ENCODE peak calls at places on chromosome 13, in seven cellular contexts. Y is SK-N-SH, D is transverse colon, Q is stomach, T is GM23338, Z is HL-60, N is SK-N-MC. V is an unnamed sample.

GRCh38 chr13:40026174-40026585 is 370.7 kb downstream of the COG6 start:
- DNase-seq in N (no peak), T (no peak), D (no peak), Z (no peak), Y (no peak), Q (no peak), V (peak)

GRCh38 chr13:98508280-98509074 is 68.4 kb downstream of the STK24 start:
- DNase-seq in D (no peak), T (no peak), Y (no peak), Z (no peak), N (no peak), Q (no peak), V (no peak)

GRCh38 chr13:51357928-51358595 is 18.6 kb downstream of the SERPINE3 start:
- DNase-seq in N (no peak), Q (no peak), Y (no peak), Z (no peak), T (peak), D (no peak), V (no peak)

GRCh38 chr13:48159436-48160225 is 64.7 kb upstream of the MED4 start:
- DNase-seq in Y (no peak), D (no peak), T (no peak), Q (no peak), N (no peak), Z (no peak), V (no peak)

GRCh38 chr13:19864018-19864338 is 529 bp upstream of the ZMYM5 start:
- DNase-seq in N (no peak), Q (peak), Z (peak), D (peak), Y (peak), T (peak), V (peak)

GRCh38 chr13:44132710-44133109 is 240.9 kb upstream of the SERP2 start:
- DNase-seq in Y (no peak), N (no peak), Q (peak), D (peak), T (no peak), Z (no peak), V (no peak)

GRCh38 chr13:91045351-91046034 is 302.0 kb upstream of the MIR17HG start:
- DNase-seq in D (no peak), T (peak), Q (no peak), N (peak), Y (peak), Z (no peak), V (no peak)

GRCh38 chr13:109647046-109647445 is 139.3 kb downstream of the IRS2 start:
- DNase-seq in D (no peak), Y (no peak), Z (no peak), T (no peak), Q (no peak), N (peak), V (no peak)

GRCh38 chr13:90640976-90641375 is 706.5 kb upstream of the MIR17HG start:
- DNase-seq in N (peak), Q (no peak), T (no peak), D (no peak), Y (no peak), Z (no peak), V (no peak)

GRCh38 chr13:84279166-84279565 is 396.9 kb upstream of the SLITRK1 start:
- DNase-seq in Z (no peak), D (no peak), T (no peak), Y (no peak), N (peak), Q (no peak), V (no peak)

GRCh38 chr13:20136781-20137703 is 23.8 kb downstream of the GJA3 start:
- DNase-seq in D (peak), Z (peak), T (peak), Y (peak), N (no peak), Q (peak), V (no peak)

GRCh38 chr13:25180795-25181537 is 8.9 kb upstream of the AMER2 start:
- DNase-seq in N (no peak), D (no peak), Y (no peak), T (no peak), Z (no peak), Q (no peak), V (no peak)

GRCh38 chr13:48155850-48156249 is 60.9 kb upstream of the MED4 start:
- DNase-seq in Q (no peak), N (no peak), T (no peak), Z (peak), Y (no peak), D (no peak), V (no peak)

GRCh38 chr13:30363725-30364124 is 56.4 kb upstream of the KATNAL1 start:
- DNase-seq in N (no peak), Q (no peak), D (no peak), Y (no peak), T (no peak), Z (no peak), V (no peak)

GRCh38 chr13:86446311-86446710 is 647.1 kb upstream of the SLITRK6 start:
- DNase-seq in Q (no peak), Y (no peak), D (no peak), Z (no peak), N (peak), T (peak), V (no peak)

GRCh38 chr13:110298221-110298565 is 8.8 kb downstream of the COL4A1 start:
- DNase-seq in T (no peak), N (no peak), Y (no peak), Q (no peak), Z (no peak), D (no peak), V (no peak)

GRCh38 chr13:109744512-109745051 is 41.8 kb downstream of the IRS2 start:
- DNase-seq in T (no peak), N (no peak), D (peak), Q (no peak), Y (peak), Z (no peak), V (no peak)

GRCh38 chr13:102504002-102504401 is 92.8 kb upstream of the TPP2 start:
- DNase-seq in Q (no peak), T (no peak), Y (peak), D (no peak), Z (no peak), N (no peak), V (no peak)

GRCh38 chr13:111449041-111449440 is 128.6 kb downstream of the TEX29 start:
- DNase-seq in Z (no peak), D (no peak), Y (no peak), Q (no peak), N (no peak), T (no peak), V (no peak)

GRCh38 chr13:67390462-67391093 is 160.4 kb upstream of the PCDH9 start:
- DNase-seq in Z (no peak), T (no peak), Q (no peak), N (no peak), D (no peak), Y (no peak), V (no peak)

GRCh38 chr13:105497597-105497996 is 1037.9 kb downstream of the EFNB2 start:
- DNase-seq in D (no peak), Q (no peak), N (no peak), Y (no peak), Z (no peak), T (no peak), V (no peak)

GRCh38 chr13:34523401-34523800 is 418.7 kb upstream of the NBEA start:
- DNase-seq in T (no peak), Y (no peak), Q (no peak), D (no peak), Z (no peak), N (no peak), V (no peak)

GRCh38 chr13:35164324-35164932 is 222.4 kb downstream of the NBEA start:
- DNase-seq in T (peak), D (no peak), Q (no peak), Y (peak), Z (no peak), N (peak), V (no peak)

GRCh38 chr13:111343186-111343805 is 22.9 kb downstream of the TEX29 start:
- DNase-seq in Y (no peak), Q (no peak), T (no peak), Z (no peak), D (no peak), N (no peak), V (no peak)

GRCh38 chr13:111007209-111007608 is 92.3 kb upstream of the ANKRD10 start:
- DNase-seq in D (no peak), Q (no peak), Z (peak), T (no peak), Y (no peak), N (no peak), V (no peak)

GRCh38 chr13:22915442-22916082 is 265.2 kb upstream of the SGCG start:
- DNase-seq in D (peak), Q (peak), Z (no peak), Y (peak), T (peak), N (no peak), V (peak)

GRCh38 chr13:51154029-51154555 is 43.0 kb upstream of the C13orf42 start:
- DNase-seq in Q (no peak), N (no peak), Y (no peak), D (no peak), Z (peak), T (no peak), V (no peak)

GRCh38 chr13:36420437-36420891 is 11.8 kb upstream of the CCNA1 start:
- DNase-seq in D (peak), Q (peak), Y (peak), N (peak), T (peak), Z (peak), V (no peak)

GRCh38 chr13:44191504-44192171 is 182.0 kb upstream of the SERP2 start:
- DNase-seq in Z (peak), N (no peak), T (peak), Q (peak), Y (peak), D (peak), V (no peak)

GRCh38 chr13:110714798-110715394 is 1.4 kb downstream of the ING1 start:
- DNase-seq in Z (peak), N (no peak), D (peak), Q (peak), Y (no peak), T (peak), V (no peak)

GRCh38 chr13:113327766-113328391 is 30.8 kb downstream of the LAMP1 start:
- DNase-seq in N (no peak), Q (no peak), Y (peak), Z (no peak), D (no peak), T (no peak), V (no peak)
- TF ChIP-seq POLR2AphosphoS5 in N (no peak), Q (no peak), Y (peak), Z (peak), D (no peak), T (peak), V (no peak)

GRCh38 chr13:26249551-26249950 is 4.4 kb upstream of the CDK8 start:
- DNase-seq in N (no peak), Z (no peak), D (no peak), Y (no peak), Q (no peak), T (no peak), V (no peak)

GRCh38 chr13:26253262-26253786 is 605 bp upstream of the CDK8 start:
- DNase-seq in T (no peak), Z (no peak), N (no peak), D (no peak), Y (no peak), Q (no peak), V (no peak)

GRCh38 chr13:26246154-26246553 is 7.8 kb upstream of the CDK8 start:
- DNase-seq in Z (no peak), T (no peak), N (no peak), Y (no peak), D (no peak), Q (no peak), V (no peak)

GRCh38 chr13:26247011-26247410 is 6.9 kb upstream of the CDK8 start:
- DNase-seq in Z (no peak), D (no peak), N (no peak), Y (no peak), T (no peak), Q (no peak), V (no peak)

GRCh38 chr13:26247608-26248007 is 6.3 kb upstream of the CDK8 start:
- DNase-seq in Q (no peak), Y (no peak), D (no peak), T (no peak), Z (no peak), N (no peak), V (no peak)
- TF ChIP-seq POLR2AphosphoS5 in Q (no peak), Y (no peak), D (no peak), T (no peak), Z (no peak), N (no peak), V (no peak)

DNA sequence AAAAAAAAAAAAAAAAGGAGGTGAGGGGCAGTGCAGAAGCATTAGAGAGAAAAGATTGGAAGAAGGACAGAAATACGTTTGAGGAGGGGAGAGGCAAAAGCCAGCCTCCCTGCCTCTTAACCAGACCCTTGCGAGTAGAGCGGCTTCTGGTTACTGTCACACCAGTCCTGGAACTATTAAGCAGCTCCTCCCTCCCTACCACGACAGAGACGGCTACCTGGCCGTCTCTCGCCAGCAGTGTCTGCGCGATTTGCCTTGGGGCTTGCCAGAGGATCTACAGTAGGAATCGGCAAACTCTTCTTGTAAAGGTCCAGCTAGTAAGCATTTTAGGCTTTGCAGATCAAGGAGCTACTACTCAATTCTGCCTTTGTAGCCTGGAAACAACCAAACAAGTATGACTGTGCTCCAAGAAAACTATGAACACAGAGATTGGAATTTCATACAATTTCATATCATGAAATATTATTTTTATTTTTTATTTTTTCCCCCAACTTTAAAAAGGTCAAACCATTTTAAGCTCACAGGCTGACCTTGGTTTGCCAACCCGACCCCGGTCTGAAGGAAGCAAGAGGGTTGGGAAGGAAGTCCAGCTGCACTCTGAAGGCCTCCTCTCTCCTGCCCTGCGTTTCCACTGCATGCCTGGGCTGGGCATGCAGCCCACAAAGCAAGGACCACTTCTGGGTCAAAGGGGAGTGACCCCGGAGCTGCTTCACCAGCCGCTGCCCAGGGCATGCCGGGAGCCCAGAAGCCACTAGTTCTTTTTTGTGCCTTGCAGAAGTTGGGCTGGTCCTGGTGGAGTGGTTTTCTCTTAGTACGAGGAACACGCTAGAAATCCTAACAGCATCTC is 166.9 kb downstream of the FLT1 start:
- DNase-seq in T (no peak), N (no peak), D (no peak), Z (no peak), Q (no peak), Y (no peak), V (no peak)
- TF ChIP-seq POLR2AphosphoS5 in T (no peak), N (no peak), D (no peak), Z (no peak), Q (no peak), Y (no peak), V (no peak)

DNA sequence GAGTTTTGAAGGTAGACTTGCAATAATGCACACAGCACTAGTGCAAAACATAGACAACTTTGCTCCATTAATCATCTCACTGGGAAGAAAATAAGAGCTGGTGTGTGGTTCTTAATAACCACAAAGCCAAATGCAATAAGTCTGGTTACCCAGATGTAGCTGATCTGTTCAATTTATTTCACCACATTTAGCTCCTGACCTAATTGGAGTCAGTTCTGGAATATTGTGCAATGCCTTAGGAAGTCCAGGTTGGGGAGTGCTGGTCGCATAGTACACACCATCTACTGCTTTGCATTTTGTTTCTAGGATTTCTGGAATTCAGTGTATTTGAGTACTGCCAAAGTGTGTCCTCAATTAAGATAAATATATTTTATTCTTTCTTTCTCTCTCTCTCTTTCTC is 483.3 kb upstream of the SPRY2 start:
- DNase-seq in Q (no peak), Y (no peak), N (no peak), T (no peak), D (no peak), Z (no peak), V (no peak)
- TF ChIP-seq POLR2AphosphoS5 in Q (peak), Y (no peak), N (no peak), T (no peak), D (peak), Z (no peak), V (no peak)